ENCODE peak calls at places on chromosome 11, in seven cellular contexts. J is right lobe of liver, B is mammary epithelial cell, O is nephron progenitor cell, S is left ventricle myocardium inferior, F is tibial artery, E is cardiac muscle cell. D is an unnamed sample.

GRCh38 chr11:118241191-118242098 is 10.7 kb downstream of the MPZL3 start:
- DNase-seq in F (no peak), B (peak), O (no peak), J (no peak), E (peak), S (no peak), D (peak)

GRCh38 chr11:56700242-56700918 is 1.5 kb downstream of the OR9G1 start:
- DNase-seq in E (no peak), S (no peak), B (peak), F (no peak), O (no peak), J (no peak), D (no peak)

GRCh38 chr11:128334311-128335044 is 252.9 kb downstream of the ETS1 start:
- DNase-seq in F (no peak), E (peak), B (no peak), O (no peak), S (peak), J (peak), D (no peak)

GRCh38 chr11:100681064-100681502 is 6.0 kb upstream of the ARHGAP42 start:
- DNase-seq in E (peak), S (peak), B (peak), J (no peak), O (peak), F (no peak), D (peak)

GRCh38 chr11:2666828-2667570 is 32.8 kb downstream of the KCNQ1OT1 start:
- DNase-seq in F (no peak), S (no peak), O (no peak), J (no peak), E (peak), B (no peak), D (no peak)

GRCh38 chr11:1197431-1197885 is 25.4 kb upstream of the MUC5B start:
- DNase-seq in S (peak), B (no peak), J (peak), F (peak), O (no peak), E (no peak), D (peak)

GRCh38 chr11:60265373-60266214 is 14.9 kb upstream of the MS4A4A start:
- DNase-seq in O (peak), S (no peak), B (peak), F (no peak), J (no peak), E (peak), D (no peak)

GRCh38 chr11:44600739-44601416 is 35.4 kb downstream of the CD82 start:
- DNase-seq in S (peak), O (peak), B (no peak), E (peak), J (no peak), F (peak), D (no peak)

GRCh38 chr11:44746894-44747293 is 20.1 kb downstream of the TSPAN18 start:
- DNase-seq in O (no peak), F (peak), E (no peak), S (peak), B (no peak), J (peak), D (no peak)

GRCh38 chr11:100632970-100633452 is 54.1 kb upstream of the ARHGAP42 start:
- DNase-seq in B (no peak), F (no peak), J (peak), O (no peak), E (peak), S (peak), D (no peak)

GRCh38 chr11:15568440-15568839 is 453.7 kb downstream of the INSC start:
- DNase-seq in S (no peak), J (no peak), E (no peak), O (no peak), F (no peak), B (no peak), D (no peak)

GRCh38 chr11:67054851-67055523 is 1.7 kb upstream of the RHOD start:
- DNase-seq in O (no peak), E (peak), F (no peak), B (peak), J (no peak), S (peak), D (no peak)

GRCh38 chr11:122690801-122691649 is 35.5 kb downstream of the UBASH3B start:
- DNase-seq in B (no peak), S (no peak), F (no peak), O (no peak), J (no peak), E (peak), D (no peak)

GRCh38 chr11:60919320-60919719 is 4.9 kb upstream of the TMEM132A start:
- DNase-seq in S (no peak), O (no peak), F (no peak), E (no peak), J (no peak), B (peak), D (peak)

GRCh38 chr11:42175203-42175602 is 715.8 kb upstream of the LRRC4C start:
- DNase-seq in B (peak), O (no peak), J (no peak), E (peak), F (no peak), S (no peak), D (no peak)

GRCh38 chr11:126766425-126766824 is 234.1 kb downstream of the KIRREL3 start:
- DNase-seq in S (no peak), F (no peak), B (no peak), O (no peak), J (no peak), E (no peak), D (no peak)

GRCh38 chr11:69984457-69985261 is 93.5 kb upstream of the ANO1 start:
- DNase-seq in B (no peak), E (no peak), F (no peak), S (no peak), J (no peak), O (peak), D (no peak)

GRCh38 chr11:7442588-7443215 is 42.6 kb upstream of the OLFML1 start:
- DNase-seq in B (peak), O (peak), E (peak), S (peak), F (peak), J (peak), D (peak)

GRCh38 chr11:94194712-94195111 is 66.1 kb downstream of the PANX1 start:
- DNase-seq in O (no peak), E (no peak), F (no peak), J (no peak), S (no peak), B (peak), D (no peak)

GRCh38 chr11:69540118-69541000 is 58.9 kb downstream of the LINC01488 start:
- DNase-seq in S (peak), F (peak), E (no peak), J (no peak), O (peak), B (no peak), D (no peak)

GRCh38 chr11:67506426-67507032 is 1.4 kb upstream of the PITPNM1 start:
- DNase-seq in E (no peak), B (no peak), O (no peak), J (no peak), S (no peak), F (peak), D (no peak)

GRCh38 chr11:120500414-120500936 is 11.1 kb upstream of the GRIK4 start:
- DNase-seq in F (no peak), E (no peak), O (no peak), S (no peak), J (no peak), B (no peak), D (no peak)

GRCh38 chr11:79363261-79363660 is 77.6 kb downstream of the TENM4 start:
- DNase-seq in B (peak), S (no peak), J (no peak), F (no peak), O (no peak), E (no peak), D (no peak)

GRCh38 chr11:14380947-14381555 is 22.1 kb upstream of the RRAS2 start:
- DNase-seq in B (peak), J (peak), E (peak), F (peak), S (peak), O (peak), D (no peak)

GRCh38 chr11:27211370-27212127 is 151.5 kb downstream of the CCDC34 start:
- DNase-seq in J (no peak), S (peak), O (no peak), F (no peak), E (no peak), B (no peak), D (no peak)
- TF ChIP-seq CTCF in J (peak), S (peak), O (peak), F (no peak), E (peak), B (peak), D (no peak)

DNA sequence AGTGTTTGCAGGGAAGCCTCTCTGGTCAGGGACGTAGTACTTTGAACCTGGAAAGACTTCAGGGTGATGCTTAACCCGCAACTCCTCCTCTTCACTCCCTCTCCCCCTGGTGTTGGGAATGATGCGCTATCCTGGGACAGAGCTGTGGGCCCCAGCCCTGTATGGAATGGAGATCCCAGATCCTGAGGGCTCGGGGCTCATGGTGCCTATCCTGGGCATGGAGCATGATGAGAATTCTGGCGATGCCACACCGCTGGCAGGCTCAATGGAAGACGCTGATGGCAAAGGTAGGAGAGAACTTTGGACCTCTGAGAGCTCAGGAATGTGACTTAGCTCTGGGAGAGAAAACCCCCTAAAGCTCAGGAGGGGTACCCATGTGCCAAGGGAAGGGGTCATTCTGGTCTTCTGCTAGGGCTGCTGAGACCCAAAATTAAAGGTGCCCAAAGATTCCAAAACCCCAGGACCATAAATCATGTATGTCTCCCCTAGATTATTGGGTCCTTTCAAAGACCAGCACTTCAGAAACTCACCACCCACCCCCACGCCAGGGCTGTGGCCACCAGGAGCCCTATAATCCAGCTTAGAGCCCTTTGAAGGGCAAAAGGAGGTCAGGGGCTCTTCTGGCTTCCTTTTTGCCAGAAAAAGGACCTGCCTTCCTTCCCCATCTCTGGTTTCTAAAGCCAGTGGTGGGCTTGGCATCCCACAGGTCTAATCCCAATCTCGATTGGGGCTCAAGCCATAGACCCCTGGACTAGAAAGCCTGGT is 52.5 kb downstream of the BTG4 start:
- DNase-seq in J (no peak), S (no peak), B (no peak), F (no peak), O (no peak), E (no peak), D (no peak)
- TF ChIP-seq CTCF in J (no peak), S (no peak), B (no peak), F (no peak), O (no peak), E (no peak), D (no peak)

GRCh38 chr11:36148701-36149100 is 140.5 kb downstream of the COMMD9 start:
- DNase-seq in O (no peak), B (no peak), E (no peak), J (no peak), F (no peak), S (no peak), D (no peak)

GRCh38 chr11:36151933-36152580 is 137.2 kb downstream of the COMMD9 start:
- DNase-seq in F (no peak), O (no peak), B (no peak), E (peak), S (no peak), J (no peak), D (no peak)

GRCh38 chr11:36147491-36147890 is 141.7 kb downstream of the COMMD9 start:
- DNase-seq in B (no peak), F (no peak), O (no peak), S (no peak), J (no peak), E (no peak), D (no peak)

GRCh38 chr11:36150986-36151385 is 138.2 kb downstream of the COMMD9 start:
- DNase-seq in B (no peak), O (no peak), F (no peak), S (no peak), J (no peak), E (peak), D (no peak)

DNA sequence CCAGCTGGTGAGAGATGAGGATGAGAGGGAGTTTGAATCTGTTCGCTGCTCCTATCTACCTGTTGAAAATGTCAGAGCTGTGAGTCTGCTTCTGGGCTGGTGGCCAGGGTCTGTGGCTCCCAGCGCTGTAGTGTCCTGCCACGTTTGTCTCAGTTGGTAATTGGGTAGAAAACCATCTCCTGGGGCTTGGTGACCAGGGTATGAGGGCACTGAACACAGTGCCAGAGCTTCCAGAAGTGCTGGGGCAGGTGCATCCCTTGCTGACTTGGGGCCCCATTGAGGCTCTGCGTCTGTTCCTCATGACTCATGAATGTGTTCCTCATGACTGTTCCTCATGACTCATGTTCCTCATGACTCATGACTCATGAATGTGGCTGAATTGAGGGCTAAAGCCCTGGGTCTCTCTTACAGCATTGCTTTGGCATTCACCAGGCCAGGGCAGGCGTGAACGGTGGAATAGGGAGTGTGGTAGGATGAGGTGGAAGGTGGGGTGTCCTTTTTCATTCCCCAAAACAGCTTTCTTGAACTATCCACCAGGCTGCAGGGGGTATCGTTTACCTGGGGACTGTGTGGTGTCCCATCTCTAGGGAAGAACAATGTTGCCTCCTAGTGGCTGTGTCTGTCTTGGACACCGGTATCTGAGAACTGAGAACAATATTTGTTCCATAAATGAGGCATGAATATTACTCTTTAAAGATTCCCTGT is 139.5 kb downstream of the COMMD9 start:
- DNase-seq in E (peak), F (peak), S (no peak), B (peak), O (no peak), J (no peak), D (peak)
- TF ChIP-seq CTCF in E (peak), F (peak), S (peak), B (peak), O (peak), J (peak), D (peak)

GRCh38 chr11:62104001-62104400 is 19.8 kb upstream of the INCENP start:
- DNase-seq in S (no peak), F (no peak), E (no peak), J (no peak), B (no peak), O (no peak), D (no peak)

GRCh38 chr11:62108017-62108750 is 15.6 kb upstream of the INCENP start:
- DNase-seq in J (no peak), S (no peak), B (peak), O (peak), E (peak), F (no peak), D (no peak)

GRCh38 chr11:62103141-62103540 is 20.7 kb upstream of the INCENP start:
- DNase-seq in E (no peak), F (no peak), O (no peak), S (no peak), B (no peak), J (no peak), D (no peak)

GRCh38 chr11:62104816-62105610 is 18.8 kb upstream of the INCENP start:
- DNase-seq in E (peak), J (no peak), S (no peak), F (no peak), B (no peak), O (no peak), D (no peak)

DNA sequence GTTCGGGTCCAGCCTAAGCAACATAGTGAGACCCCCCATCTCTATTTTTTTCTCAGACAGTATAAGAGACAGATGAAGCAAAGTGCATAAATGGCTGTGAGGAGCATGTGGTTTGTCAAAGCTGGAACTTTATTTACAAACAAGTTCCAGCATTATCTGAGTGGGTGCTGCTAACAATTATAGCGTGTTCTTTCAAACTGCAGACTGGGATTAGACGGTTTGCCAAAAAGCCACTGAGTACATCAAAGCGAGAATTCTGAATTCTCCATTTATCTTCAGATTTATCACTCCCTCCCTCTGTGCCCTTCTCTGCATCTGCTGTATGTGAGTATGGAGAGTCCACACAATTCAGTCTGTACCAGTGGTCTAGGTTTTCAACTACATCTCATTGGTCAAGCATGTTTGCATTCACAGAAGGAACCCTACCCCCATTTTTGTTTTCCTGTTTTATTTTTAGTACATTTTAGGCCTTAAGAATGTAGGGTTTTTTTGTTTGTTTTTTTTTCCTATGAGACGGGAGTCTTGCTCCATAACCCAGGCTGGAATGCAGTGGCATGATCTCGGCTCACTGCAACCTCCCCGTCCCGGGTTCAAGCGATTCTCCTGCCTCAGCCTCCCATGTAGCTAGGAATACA is 18.1 kb upstream of the INCENP start:
- DNase-seq in F (no peak), J (no peak), O (no peak), S (no peak), E (peak), B (no peak), D (no peak)
- TF ChIP-seq CTCF in F (no peak), J (no peak), O (no peak), S (no peak), E (no peak), B (no peak), D (no peak)

GRCh38 chr11:17972987-17973386 is 39.9 kb downstream of the SERGEF start:
- DNase-seq in F (no peak), J (no peak), O (peak), S (peak), E (peak), B (peak), D (no peak)
- TF ChIP-seq CTCF in F (peak), J (peak), O (peak), S (peak), E (peak), B (peak), D (peak)

GRCh38 chr11:72040497-72041363 is 39.6 kb downstream of the NUMA1 start:
- DNase-seq in O (peak), E (peak), B (peak), S (peak), F (peak), J (peak), D (peak)
- TF ChIP-seq CTCF in O (no peak), E (no peak), B (no peak), S (no peak), F (no peak), J (no peak), D (no peak)

DNA sequence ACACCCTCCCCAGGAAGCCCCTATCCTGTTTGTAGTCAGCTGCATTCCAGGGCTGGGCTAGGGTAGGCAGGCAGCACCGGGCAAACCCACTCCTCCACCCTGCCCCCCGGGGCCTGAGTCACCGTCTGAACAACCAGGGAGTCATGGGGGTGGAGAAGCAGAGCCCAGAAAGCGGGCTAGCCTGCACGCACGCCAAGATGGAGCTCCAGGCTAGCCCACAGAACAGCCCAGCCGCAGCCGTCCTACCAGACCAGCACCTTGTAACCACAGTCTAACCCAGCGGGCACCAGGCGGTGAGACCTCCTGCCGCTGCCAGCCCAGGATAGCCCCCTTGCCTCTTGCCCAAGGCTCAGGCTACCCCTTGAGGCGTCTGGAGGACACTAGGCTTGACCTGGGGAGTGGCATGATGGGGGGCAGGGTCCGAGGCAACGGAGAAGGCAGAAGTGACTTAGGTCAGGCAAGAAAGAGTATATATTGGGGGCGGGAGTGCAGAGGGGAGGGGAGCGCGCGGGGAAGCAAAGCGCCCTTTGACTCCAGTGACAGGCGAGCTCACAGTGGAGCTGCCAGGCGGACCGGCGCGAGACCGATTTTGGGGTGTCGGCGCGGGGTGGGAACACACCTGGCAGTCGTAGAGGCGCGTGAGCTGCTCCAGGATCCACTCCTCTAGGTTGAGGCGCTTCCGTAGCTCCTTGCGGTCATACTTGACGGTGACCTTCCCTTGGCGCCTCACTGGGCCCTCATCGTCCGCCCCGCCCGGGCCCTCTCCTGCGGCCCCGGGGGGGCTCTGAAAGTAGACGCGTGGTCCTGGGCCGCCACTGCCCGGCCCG is 733 bp downstream of the PPP1R14B start:
- DNase-seq in S (peak), O (no peak), J (peak), B (peak), E (peak), F (peak), D (peak)
- TF ChIP-seq CTCF in S (peak), O (no peak), J (no peak), B (no peak), E (no peak), F (no peak), D (no peak)

GRCh38 chr11:8834379-8834778 is 76.6 kb upstream of the AKIP1 start:
- DNase-seq in S (no peak), F (no peak), J (peak), B (no peak), O (no peak), E (peak), D (no peak)
- TF ChIP-seq CTCF in S (no peak), F (no peak), J (no peak), B (no peak), O (no peak), E (no peak), D (no peak)